ENCODE peak calls at places on chromosomes 5 and 9, in eight cellular contexts. One of them, this sample, is unnamed.

GRCh38 chr5:179194941-179195381 is 134.8 kb downstream of the ZNF354C start:
- DNase-seq in anterior cingulate cortex: no peak
- DNase-seq in stimulated activated CD8-positive, alpha-beta memory T cell treated with anti-CD3 and anti-CD28 coated beads, Interleukin-7, amount 100 ng/mL, for 1 hour: no peak
- DNase-seq in CD4-positive, alpha-beta T cell: no peak
- DNase-seq in AG10803: no peak
- DNase-seq in activated CD4-positive, CD25-positive, alpha-beta regulatory T cell: no peak
- DNase-seq in globus pallidus: no peak
- DNase-seq in MCF 10A: no peak
- DNase-seq in this sample: no peak

GRCh38 chr9:38036359-38037084 is 32.5 kb downstream of the SHB start:
- DNase-seq in anterior cingulate cortex: no peak
- DNase-seq in stimulated activated CD8-positive, alpha-beta memory T cell treated with anti-CD3 and anti-CD28 coated beads, Interleukin-7, amount 100 ng/mL, for 1 hour: no peak
- DNase-seq in activated CD4-positive, CD25-positive, alpha-beta regulatory T cell: no peak
- DNase-seq in globus pallidus: no peak
- DNase-seq in CD4-positive, alpha-beta T cell: no peak
- DNase-seq in MCF 10A: peak
- DNase-seq in AG10803: peak
- DNase-seq in this sample: no peak

GRCh38 chr9:124776952-124777645 is at the start of gene OLFML2A:
- DNase-seq in MCF 10A: no peak
- DNase-seq in activated CD4-positive, CD25-positive, alpha-beta regulatory T cell: no peak
- DNase-seq in AG10803: no peak
- DNase-seq in globus pallidus: no peak
- DNase-seq in stimulated activated CD8-positive, alpha-beta memory T cell treated with anti-CD3 and anti-CD28 coated beads, Interleukin-7, amount 100 ng/mL, for 1 hour: no peak
- DNase-seq in anterior cingulate cortex: no peak
- DNase-seq in CD4-positive, alpha-beta T cell: no peak
- DNase-seq in this sample: no peak

GRCh38 chr9:761155-761792 is 80.2 kb upstream of the DMRT1 start:
- DNase-seq in AG10803: no peak
- DNase-seq in CD4-positive, alpha-beta T cell: no peak
- DNase-seq in globus pallidus: peak
- DNase-seq in anterior cingulate cortex: no peak
- DNase-seq in activated CD4-positive, CD25-positive, alpha-beta regulatory T cell: no peak
- DNase-seq in stimulated activated CD8-positive, alpha-beta memory T cell treated with anti-CD3 and anti-CD28 coated beads, Interleukin-7, amount 100 ng/mL, for 1 hour: no peak
- DNase-seq in MCF 10A: no peak
- DNase-seq in this sample: no peak

GRCh38 chr5:149961186-149961685 is 678 bp downstream of the SLC26A2 start:
- DNase-seq in CD4-positive, alpha-beta T cell: no peak
- DNase-seq in globus pallidus: peak
- DNase-seq in anterior cingulate cortex: no peak
- DNase-seq in activated CD4-positive, CD25-positive, alpha-beta regulatory T cell: no peak
- DNase-seq in stimulated activated CD8-positive, alpha-beta memory T cell treated with anti-CD3 and anti-CD28 coated beads, Interleukin-7, amount 100 ng/mL, for 1 hour: no peak
- DNase-seq in MCF 10A: peak
- DNase-seq in AG10803: no peak
- DNase-seq in this sample: no peak

GRCh38 chr5:65066385-65066784 is 297.7 kb downstream of the CWC27 start:
- DNase-seq in stimulated activated CD8-positive, alpha-beta memory T cell treated with anti-CD3 and anti-CD28 coated beads, Interleukin-7, amount 100 ng/mL, for 1 hour: no peak
- DNase-seq in anterior cingulate cortex: no peak
- DNase-seq in globus pallidus: peak
- DNase-seq in CD4-positive, alpha-beta T cell: no peak
- DNase-seq in activated CD4-positive, CD25-positive, alpha-beta regulatory T cell: no peak
- DNase-seq in MCF 10A: peak
- DNase-seq in AG10803: no peak
- DNase-seq in this sample: no peak

GRCh38 chr5:127958421-127959011 is 125.0 kb upstream of the SLC12A2 start:
- DNase-seq in MCF 10A: no peak
- DNase-seq in stimulated activated CD8-positive, alpha-beta memory T cell treated with anti-CD3 and anti-CD28 coated beads, Interleukin-7, amount 100 ng/mL, for 1 hour: no peak
- DNase-seq in anterior cingulate cortex: no peak
- DNase-seq in AG10803: no peak
- DNase-seq in CD4-positive, alpha-beta T cell: no peak
- DNase-seq in activated CD4-positive, CD25-positive, alpha-beta regulatory T cell: no peak
- DNase-seq in globus pallidus: peak
- DNase-seq in this sample: peak

GRCh38 chr9:109283012-109283411 is 37.8 kb downstream of the EPB41L4B start:
- DNase-seq in CD4-positive, alpha-beta T cell: no peak
- DNase-seq in MCF 10A: no peak
- DNase-seq in activated CD4-positive, CD25-positive, alpha-beta regulatory T cell: no peak
- DNase-seq in anterior cingulate cortex: no peak
- DNase-seq in AG10803: no peak
- DNase-seq in globus pallidus: no peak
- DNase-seq in stimulated activated CD8-positive, alpha-beta memory T cell treated with anti-CD3 and anti-CD28 coated beads, Interleukin-7, amount 100 ng/mL, for 1 hour: no peak
- DNase-seq in this sample: no peak

GRCh38 chr5:75856056-75856455 is 138.8 kb upstream of the POC5 start:
- DNase-seq in activated CD4-positive, CD25-positive, alpha-beta regulatory T cell: no peak
- DNase-seq in CD4-positive, alpha-beta T cell: no peak
- DNase-seq in MCF 10A: peak
- DNase-seq in AG10803: no peak
- DNase-seq in stimulated activated CD8-positive, alpha-beta memory T cell treated with anti-CD3 and anti-CD28 coated beads, Interleukin-7, amount 100 ng/mL, for 1 hour: no peak
- DNase-seq in globus pallidus: no peak
- DNase-seq in anterior cingulate cortex: no peak
- DNase-seq in this sample: no peak

GRCh38 chr5:3660630-3661029 is 65.0 kb downstream of the IRX1 start:
- DNase-seq in MCF 10A: no peak
- DNase-seq in stimulated activated CD8-positive, alpha-beta memory T cell treated with anti-CD3 and anti-CD28 coated beads, Interleukin-7, amount 100 ng/mL, for 1 hour: no peak
- DNase-seq in AG10803: no peak
- DNase-seq in globus pallidus: no peak
- DNase-seq in activated CD4-positive, CD25-positive, alpha-beta regulatory T cell: no peak
- DNase-seq in anterior cingulate cortex: no peak
- DNase-seq in CD4-positive, alpha-beta T cell: no peak
- DNase-seq in this sample: no peak

GRCh38 chr9:137688725-137689124 is 69.9 kb downstream of the EHMT1 start:
- DNase-seq in globus pallidus: peak
- DNase-seq in activated CD4-positive, CD25-positive, alpha-beta regulatory T cell: no peak
- DNase-seq in MCF 10A: no peak
- DNase-seq in anterior cingulate cortex: no peak
- DNase-seq in AG10803: no peak
- DNase-seq in stimulated activated CD8-positive, alpha-beta memory T cell treated with anti-CD3 and anti-CD28 coated beads, Interleukin-7, amount 100 ng/mL, for 1 hour: no peak
- DNase-seq in CD4-positive, alpha-beta T cell: no peak
- DNase-seq in this sample: no peak

GRCh38 chr9:33787839-33788238 is 7.5 kb upstream of the PRSS3 start:
- DNase-seq in stimulated activated CD8-positive, alpha-beta memory T cell treated with anti-CD3 and anti-CD28 coated beads, Interleukin-7, amount 100 ng/mL, for 1 hour: no peak
- DNase-seq in globus pallidus: no peak
- DNase-seq in CD4-positive, alpha-beta T cell: no peak
- DNase-seq in AG10803: no peak
- DNase-seq in MCF 10A: no peak
- DNase-seq in anterior cingulate cortex: no peak
- DNase-seq in activated CD4-positive, CD25-positive, alpha-beta regulatory T cell: no peak
- DNase-seq in this sample: no peak

GRCh38 chr9:21873540-21874221 is 71.2 kb downstream of the MTAP start:
- DNase-seq in stimulated activated CD8-positive, alpha-beta memory T cell treated with anti-CD3 and anti-CD28 coated beads, Interleukin-7, amount 100 ng/mL, for 1 hour: no peak
- DNase-seq in AG10803: peak
- DNase-seq in CD4-positive, alpha-beta T cell: no peak
- DNase-seq in anterior cingulate cortex: no peak
- DNase-seq in MCF 10A: no peak
- DNase-seq in activated CD4-positive, CD25-positive, alpha-beta regulatory T cell: no peak
- DNase-seq in globus pallidus: no peak
- DNase-seq in this sample: no peak

GRCh38 chr9:121622842-121623203 is 28.6 kb upstream of the DAB2IP start:
- DNase-seq in stimulated activated CD8-positive, alpha-beta memory T cell treated with anti-CD3 and anti-CD28 coated beads, Interleukin-7, amount 100 ng/mL, for 1 hour: no peak
- DNase-seq in AG10803: peak
- DNase-seq in MCF 10A: no peak
- DNase-seq in CD4-positive, alpha-beta T cell: no peak
- DNase-seq in activated CD4-positive, CD25-positive, alpha-beta regulatory T cell: no peak
- DNase-seq in globus pallidus: no peak
- DNase-seq in anterior cingulate cortex: no peak
- DNase-seq in this sample: no peak

GRCh38 chr5:78273436-78273835 is 21.1 kb downstream of the AP3B1 start:
- DNase-seq in CD4-positive, alpha-beta T cell: no peak
- DNase-seq in globus pallidus: no peak
- DNase-seq in stimulated activated CD8-positive, alpha-beta memory T cell treated with anti-CD3 and anti-CD28 coated beads, Interleukin-7, amount 100 ng/mL, for 1 hour: no peak
- DNase-seq in anterior cingulate cortex: no peak
- DNase-seq in MCF 10A: no peak
- DNase-seq in activated CD4-positive, CD25-positive, alpha-beta regulatory T cell: no peak
- DNase-seq in AG10803: no peak
- DNase-seq in this sample: no peak

GRCh38 chr5:77066823-77067442 is 20.2 kb downstream of the ZBED3 start:
- DNase-seq in anterior cingulate cortex: no peak
- DNase-seq in activated CD4-positive, CD25-positive, alpha-beta regulatory T cell: no peak
- DNase-seq in MCF 10A: peak
- DNase-seq in stimulated activated CD8-positive, alpha-beta memory T cell treated with anti-CD3 and anti-CD28 coated beads, Interleukin-7, amount 100 ng/mL, for 1 hour: no peak
- DNase-seq in AG10803: peak
- DNase-seq in globus pallidus: no peak
- DNase-seq in CD4-positive, alpha-beta T cell: no peak
- DNase-seq in this sample: no peak

GRCh38 chr5:38532165-38532669 is 24.2 kb downstream of the LIFR start:
- DNase-seq in CD4-positive, alpha-beta T cell: no peak
- DNase-seq in anterior cingulate cortex: no peak
- DNase-seq in AG10803: no peak
- DNase-seq in globus pallidus: peak
- DNase-seq in MCF 10A: no peak
- DNase-seq in activated CD4-positive, CD25-positive, alpha-beta regulatory T cell: no peak
- DNase-seq in stimulated activated CD8-positive, alpha-beta memory T cell treated with anti-CD3 and anti-CD28 coated beads, Interleukin-7, amount 100 ng/mL, for 1 hour: no peak
- DNase-seq in this sample: no peak

GRCh38 chr5:168073311-168073710 is 218.1 kb upstream of the WWC1 start:
- DNase-seq in globus pallidus: no peak
- DNase-seq in CD4-positive, alpha-beta T cell: no peak
- DNase-seq in stimulated activated CD8-positive, alpha-beta memory T cell treated with anti-CD3 and anti-CD28 coated beads, Interleukin-7, amount 100 ng/mL, for 1 hour: no peak
- DNase-seq in anterior cingulate cortex: no peak
- DNase-seq in MCF 10A: no peak
- DNase-seq in AG10803: no peak
- DNase-seq in activated CD4-positive, CD25-positive, alpha-beta regulatory T cell: no peak
- DNase-seq in this sample: no peak

GRCh38 chr5:142364251-142365145 is 39.7 kb upstream of the SPRY4 start:
- DNase-seq in stimulated activated CD8-positive, alpha-beta memory T cell treated with anti-CD3 and anti-CD28 coated beads, Interleukin-7, amount 100 ng/mL, for 1 hour: no peak
- DNase-seq in AG10803: no peak
- DNase-seq in globus pallidus: no peak
- DNase-seq in anterior cingulate cortex: no peak
- DNase-seq in CD4-positive, alpha-beta T cell: no peak
- DNase-seq in MCF 10A: peak
- DNase-seq in activated CD4-positive, CD25-positive, alpha-beta regulatory T cell: no peak
- DNase-seq in this sample: peak

GRCh38 chr9:3525088-3525835 is 539 bp downstream of the RFX3 start:
- DNase-seq in CD4-positive, alpha-beta T cell: no peak
- DNase-seq in stimulated activated CD8-positive, alpha-beta memory T cell treated with anti-CD3 and anti-CD28 coated beads, Interleukin-7, amount 100 ng/mL, for 1 hour: no peak
- DNase-seq in globus pallidus: no peak
- DNase-seq in anterior cingulate cortex: no peak
- DNase-seq in MCF 10A: no peak
- DNase-seq in AG10803: no peak
- DNase-seq in activated CD4-positive, CD25-positive, alpha-beta regulatory T cell: no peak
- DNase-seq in this sample: no peak

This sample was measured in DMS153.